ENCODE peak calls at places on chromosome 15, in eight cellular contexts. H is gastrocnemius medialis, D is heart left ventricle, C is IMR-90, A is body of pancreas, O is right lobe of liver, M is HepG2, Q is HCT116. B is an unnamed sample.

GRCh38 chr15:62145015-62145735 is 19.9 kb downstream of the C2CD4B start:
- ATAC-seq in D (no peak), M (no peak), Q (no peak), A (peak), C (no peak), H (no peak), O (no peak), B (no peak)

GRCh38 chr15:79432345-79433311 is 492 bp downstream of the MINAR1 start:
- ATAC-seq in A (peak), M (peak), H (no peak), D (peak), O (no peak), C (peak), Q (no peak), B (no peak)

GRCh38 chr15:66588971-66589370 is 23.2 kb upstream of the LCTL start:
- ATAC-seq in H (no peak), O (no peak), Q (peak), M (no peak), C (no peak), D (no peak), A (no peak), B (no peak)

GRCh38 chr15:79886119-79886518 is 10.7 kb downstream of the MTHFS start:
- ATAC-seq in C (no peak), H (no peak), Q (no peak), A (peak), O (peak), M (peak), D (no peak), B (no peak)

GRCh38 chr15:52427804-52428203 is 100.9 kb downstream of the MYO5A start:
- ATAC-seq in M (no peak), H (peak), C (peak), Q (peak), O (no peak), A (no peak), D (peak), B (no peak)

GRCh38 chr15:81113861-81114261 is 20.2 kb upstream of the CFAP161 start:
- ATAC-seq in Q (no peak), O (no peak), C (peak), D (no peak), H (no peak), M (no peak), A (no peak), B (no peak)

GRCh38 chr15:29438714-29439076 is 169.1 kb upstream of the NSMCE3 start:
- ATAC-seq in H (no peak), O (no peak), D (no peak), Q (no peak), C (no peak), M (no peak), A (peak), B (no peak)

GRCh38 chr15:25783607-25784131 is 79.5 kb downstream of the ATP10A start:
- ATAC-seq in M (no peak), Q (no peak), O (peak), D (no peak), A (no peak), H (no peak), C (no peak), B (no peak)

GRCh38 chr15:81029416-81030367 is 29.0 kb downstream of the TLNRD1 start:
- ATAC-seq in C (peak), Q (no peak), H (no peak), M (no peak), D (peak), O (no peak), A (no peak), B (peak)

GRCh38 chr15:92521624-92522008 is 127.9 kb downstream of the ST8SIA2 start:
- ATAC-seq in O (peak), M (peak), A (peak), H (peak), C (peak), D (peak), Q (peak), B (peak)

GRCh38 chr15:39130556-39131379 is 450.1 kb upstream of the THBS1 start:
- ATAC-seq in O (no peak), M (no peak), C (no peak), A (no peak), H (no peak), Q (no peak), D (no peak), B (no peak)

GRCh38 chr15:85579011-85579701 is 198.8 kb downstream of the AKAP13 start:
- ATAC-seq in M (no peak), A (peak), D (peak), O (peak), H (peak), Q (no peak), C (no peak), B (peak)

GRCh38 chr15:63172376-63173115 is 15.3 kb upstream of the RPS27L start:
- ATAC-seq in M (peak), A (no peak), D (no peak), C (peak), H (peak), Q (no peak), O (no peak), B (no peak)

GRCh38 chr15:62770111-62770660 is 272.4 kb upstream of the TPM1 start:
- ATAC-seq in Q (peak), M (no peak), A (no peak), O (no peak), C (peak), D (no peak), H (no peak), B (no peak)

GRCh38 chr15:38899300-38899699 is 334.7 kb upstream of the RASGRP1 start:
- ATAC-seq in O (no peak), M (no peak), Q (no peak), A (no peak), D (no peak), C (peak), H (no peak), B (no peak)

GRCh38 chr15:46934851-46935250 is 782.5 kb upstream of the SEMA6D start:
- ATAC-seq in D (no peak), A (no peak), H (no peak), C (no peak), O (no peak), Q (no peak), M (no peak), B (no peak)

GRCh38 chr15:53829471-53829870 is 70.0 kb upstream of the WDR72 start:
- ATAC-seq in O (no peak), H (no peak), M (no peak), A (no peak), D (no peak), C (no peak), Q (no peak), B (no peak)

GRCh38 chr15:29888651-29889050 is 66.4 kb upstream of the TJP1 start:
- ATAC-seq in C (peak), O (no peak), H (no peak), A (no peak), M (peak), D (peak), Q (no peak), B (no peak)

GRCh38 chr15:73571346-73571745 is 61.8 kb downstream of the NPTN start:
- ATAC-seq in D (no peak), C (no peak), A (no peak), O (no peak), H (no peak), Q (no peak), M (peak), B (no peak)

GRCh38 chr15:45790325-45790943 is 155.6 kb downstream of the SQOR start:
- ATAC-seq in D (peak), M (peak), A (no peak), H (no peak), C (peak), O (peak), Q (peak), B (no peak)

GRCh38 chr15:68365140-68365745 is 66.7 kb downstream of the ITGA11 start:
- ATAC-seq in Q (no peak), O (peak), H (peak), M (no peak), A (no peak), C (no peak), D (peak), B (peak)

GRCh38 chr15:60407406-60407805 is 9.6 kb upstream of the ANXA2 start:
- ATAC-seq in A (no peak), D (peak), C (peak), M (no peak), H (peak), O (no peak), Q (peak), B (peak)

GRCh38 chr15:38041576-38041975 is 107.1 kb downstream of the TMCO5A start:
- ATAC-seq in Q (no peak), A (no peak), M (no peak), C (peak), H (no peak), O (no peak), D (no peak), B (no peak)

DNA sequence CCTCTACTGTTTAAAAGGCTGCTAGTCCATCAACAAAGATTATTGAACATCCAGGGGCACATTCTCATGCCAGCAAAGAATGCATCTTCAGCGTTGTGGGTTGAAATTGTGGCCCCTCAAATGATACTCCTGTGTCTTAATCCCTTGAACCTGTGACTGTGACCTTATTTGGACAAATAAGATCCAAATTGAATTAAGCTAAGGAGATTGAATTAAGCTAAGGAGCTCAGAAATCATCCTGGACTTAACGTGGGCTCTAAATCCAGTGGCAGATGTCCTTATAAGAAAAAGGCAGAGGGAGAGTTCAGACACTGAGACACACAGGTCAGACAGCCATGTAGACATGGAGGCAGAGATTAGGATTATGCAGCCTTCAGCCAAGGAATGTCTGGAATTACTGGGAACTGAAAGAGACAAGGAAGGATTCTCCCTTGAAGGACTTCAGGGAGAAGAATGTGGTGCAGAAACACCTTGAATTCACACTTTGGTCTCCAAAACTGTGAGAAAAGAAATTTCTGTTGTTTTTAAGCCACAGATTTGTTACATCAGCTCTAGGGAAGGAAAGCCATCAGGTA is 57.3 kb upstream of the SLC24A5 start:
- ATAC-seq in C (no peak), Q (no peak), M (no peak), A (no peak), D (no peak), O (no peak), H (no peak), B (no peak)
- TF ChIP-seq POLR2A in C (no peak), Q (no peak), M (no peak), A (no peak), D (no peak), O (no peak), H (no peak), B (no peak)

DNA sequence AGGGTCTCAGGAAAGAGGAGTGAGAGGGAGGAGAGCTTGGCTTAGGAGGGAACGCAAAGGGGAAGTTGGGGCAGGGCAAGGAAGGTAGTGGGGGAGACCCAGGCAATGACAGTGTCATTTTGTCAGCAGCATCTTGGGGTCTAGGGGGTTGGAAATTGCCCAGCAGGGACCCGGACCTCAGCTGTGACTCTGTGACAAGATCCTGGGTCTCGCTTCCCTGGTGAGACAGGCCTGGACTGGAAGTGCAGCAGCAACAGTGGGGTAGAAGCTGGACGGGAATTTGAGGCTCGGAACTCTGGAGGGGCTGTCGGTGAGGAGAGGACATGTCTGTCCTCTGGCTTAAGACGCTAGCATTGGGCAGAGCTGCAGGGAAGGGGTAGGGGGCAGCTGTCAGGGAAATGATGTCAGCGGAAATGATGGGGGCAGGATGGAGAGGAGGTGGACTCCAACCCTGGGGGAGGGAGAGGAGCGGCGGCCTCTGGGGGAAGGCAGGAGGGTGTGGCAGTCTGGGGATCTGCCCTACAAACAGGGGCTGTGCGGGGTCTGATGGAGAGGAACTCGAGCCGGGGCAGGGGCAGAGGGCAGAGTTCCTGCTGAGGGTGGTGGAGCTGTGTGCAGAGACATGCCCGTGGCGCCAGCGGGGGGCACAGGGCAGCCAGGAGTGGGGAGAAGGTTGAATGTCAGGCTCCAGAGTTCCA is 12.3 kb downstream of the ANPEP start:
- ATAC-seq in D (no peak), C (no peak), H (no peak), M (no peak), A (no peak), Q (no peak), O (no peak), B (no peak)
- TF ChIP-seq POLR2A in D (no peak), C (no peak), H (no peak), M (no peak), A (no peak), Q (no peak), O (no peak), B (no peak)

GRCh38 chr15:70763950-70764730 is 782 bp upstream of the UACA start:
- ATAC-seq in H (no peak), O (no peak), A (no peak), Q (no peak), M (no peak), C (no peak), D (no peak), B (no peak)

GRCh38 chr15:70761931-70762468 is 1.4 kb downstream of the UACA start:
- ATAC-seq in Q (no peak), C (no peak), H (no peak), D (no peak), O (no peak), M (no peak), A (no peak), B (no peak)

GRCh38 chr15:70762469-70763119 is 764 bp downstream of the UACA start:
- ATAC-seq in D (peak), H (peak), O (peak), C (peak), Q (peak), M (peak), A (peak), B (peak)

GRCh38 chr15:70761046-70761445 is 2.3 kb downstream of the UACA start:
- ATAC-seq in M (no peak), O (no peak), Q (no peak), A (no peak), H (no peak), D (no peak), C (no peak), B (no peak)

DNA sequence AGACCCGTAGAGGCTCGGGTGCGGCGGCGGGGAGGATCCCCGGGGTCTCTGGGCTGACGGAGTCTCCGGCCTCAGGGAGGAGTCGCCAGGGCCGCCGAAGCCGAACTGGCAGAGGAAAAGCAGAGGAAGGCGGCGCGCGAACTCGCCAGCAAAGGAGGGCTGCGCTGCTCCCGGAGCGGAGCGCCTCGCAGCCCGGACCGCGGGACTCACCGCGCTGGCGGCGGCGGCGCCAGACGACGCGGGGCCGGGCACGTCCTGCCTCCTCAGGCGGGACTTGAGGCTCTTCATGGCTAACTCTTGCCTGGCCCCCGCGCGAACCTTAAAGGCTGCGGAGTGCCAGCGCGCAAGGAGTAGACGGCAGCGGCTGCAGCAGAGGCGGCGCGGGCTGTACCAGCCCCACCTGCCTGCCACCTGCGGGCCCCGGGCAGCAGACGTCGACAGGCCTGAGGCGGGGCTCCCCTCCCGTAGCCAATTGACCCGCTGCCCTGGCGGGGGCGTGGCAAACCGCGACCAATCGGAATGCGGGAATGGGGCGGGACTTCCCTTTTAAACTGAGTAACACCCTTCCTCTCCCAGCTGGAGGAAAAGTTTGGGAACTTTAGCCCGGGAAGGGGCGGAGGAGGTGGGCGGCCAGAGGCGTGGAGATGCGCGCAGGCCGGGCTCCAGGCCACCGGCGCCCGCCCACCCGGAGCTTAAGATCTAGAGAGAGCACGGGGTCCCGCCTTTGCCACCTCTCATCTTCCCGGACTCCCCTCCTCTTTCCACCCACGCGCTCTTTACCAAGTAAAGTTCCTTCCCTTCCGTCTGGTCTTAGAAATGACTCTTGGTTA is at the start of gene UACA:
- ATAC-seq in C (peak), H (peak), Q (peak), A (peak), M (peak), D (peak), O (peak), B (peak)
- TF ChIP-seq POLR2A in C (peak), H (peak), Q (peak), A (peak), M (peak), D (peak), O (peak), B (peak)

GRCh38 chr15:75027551-75027950 is 4.2 kb downstream of the PPCDC start:
- ATAC-seq in D (no peak), A (no peak), C (no peak), M (no peak), H (no peak), Q (no peak), O (no peak), B (no peak)

GRCh38 chr15:75030023-75030413 is 6.6 kb downstream of the PPCDC start:
- ATAC-seq in D (peak), M (no peak), Q (no peak), C (no peak), H (peak), A (no peak), O (no peak), B (peak)

GRCh38 chr15:75028991-75029377 is 5.6 kb downstream of the PPCDC start:
- ATAC-seq in M (peak), C (peak), D (peak), Q (peak), A (peak), H (peak), O (no peak), B (no peak)

GRCh38 chr15:75030424-75030823 is 7.0 kb downstream of the PPCDC start:
- ATAC-seq in H (no peak), D (no peak), C (no peak), A (no peak), M (no peak), Q (peak), O (no peak), B (no peak)

DNA sequence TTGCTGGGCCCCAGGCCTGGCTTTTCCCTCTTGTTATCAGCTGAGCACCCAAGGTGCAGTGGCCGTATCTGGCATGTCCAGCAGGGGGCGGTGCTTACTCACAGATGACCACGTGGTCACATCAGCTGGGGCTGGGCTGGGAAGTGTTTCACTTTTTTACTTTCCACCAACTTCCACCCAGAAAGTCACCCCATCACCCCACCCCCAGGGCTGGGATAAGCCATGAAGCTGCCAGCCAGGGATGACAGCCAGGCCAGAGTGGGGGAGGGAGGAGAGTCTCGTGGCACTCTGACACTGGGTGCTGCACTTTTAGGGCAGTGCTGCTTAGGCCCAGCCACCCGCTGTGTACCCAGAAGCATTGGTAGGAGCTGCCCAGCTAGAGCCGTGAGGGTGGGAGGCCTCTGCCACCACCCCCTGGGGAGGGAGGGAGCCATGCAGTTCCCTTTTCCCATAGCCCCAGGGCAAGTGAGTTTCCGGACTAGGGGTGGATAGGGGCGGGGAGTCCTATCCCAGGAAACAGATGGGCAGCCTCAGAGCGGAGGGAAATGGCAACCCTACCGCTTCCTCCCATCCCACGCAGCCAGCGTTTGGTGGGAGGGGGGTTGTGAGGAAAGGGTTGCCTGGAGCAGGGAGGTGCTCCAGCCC is 6.1 kb downstream of the PPCDC start:
- ATAC-seq in M (peak), H (peak), C (peak), A (peak), O (peak), D (peak), Q (peak), B (peak)
- TF ChIP-seq POLR2A in M (no peak), H (no peak), C (no peak), A (no peak), O (peak), D (no peak), Q (no peak), B (no peak)

DNA sequence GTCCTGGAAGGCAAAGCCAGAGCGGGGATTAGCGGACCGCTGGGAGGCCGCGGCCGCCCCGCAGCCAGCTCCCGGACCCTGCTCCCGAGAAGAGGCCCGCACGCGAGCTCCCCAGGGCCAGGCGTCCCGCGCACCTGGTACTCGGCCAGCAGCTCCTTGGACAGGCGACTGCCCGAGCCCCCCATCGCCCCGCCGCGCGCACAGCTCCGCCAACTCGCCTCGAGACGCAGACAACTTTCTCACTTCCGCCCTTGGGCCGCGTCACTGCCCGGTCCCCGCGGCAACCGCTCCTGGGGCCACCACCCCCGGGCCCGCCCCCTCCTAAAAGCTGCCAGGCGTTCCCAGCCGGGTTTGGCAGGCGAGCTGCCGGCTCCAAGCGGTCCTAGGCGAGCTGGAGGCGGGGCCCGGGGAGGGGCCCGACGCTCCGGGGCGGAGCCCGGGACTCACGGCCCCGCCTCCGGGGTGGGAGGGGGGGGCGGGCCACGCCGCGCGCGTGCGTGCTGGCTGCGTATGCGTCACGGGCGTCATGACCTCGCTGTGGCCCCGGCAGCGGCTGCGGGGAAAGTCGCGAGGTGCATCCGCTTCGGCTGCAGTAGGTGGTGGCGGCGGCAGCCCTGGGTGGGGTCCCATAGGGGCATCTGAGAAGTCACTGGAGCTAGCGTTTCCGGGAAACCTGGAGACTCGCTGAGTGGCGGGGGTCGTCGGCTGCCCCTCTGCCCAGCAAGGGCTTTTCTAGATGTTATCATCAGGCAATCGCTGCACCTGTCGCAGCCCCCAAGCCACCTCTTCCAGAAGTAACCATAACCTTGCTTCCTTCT is at the start of the genes CIB1 and GDPGP1:
- ATAC-seq in C (peak), M (peak), Q (peak), H (peak), A (peak), O (peak), D (peak), B (peak)
- TF ChIP-seq POLR2A in C (peak), M (peak), Q (peak), H (peak), A (peak), O (peak), D (peak), B (peak)

GRCh38 chr15:70033109-70033508 is 64.6 kb downstream of the TLE3 start:
- ATAC-seq in D (no peak), H (no peak), M (no peak), A (no peak), O (no peak), Q (no peak), C (no peak), B (no peak)
- TF ChIP-seq POLR2A in D (no peak), H (no peak), M (no peak), A (no peak), O (no peak), Q (no peak), C (no peak), B (no peak)

GRCh38 chr15:44735482-44736260 is 657 bp upstream of the TRIM69 start:
- ATAC-seq in C (peak), H (no peak), D (peak), O (peak), Q (no peak), A (no peak), M (no peak), B (peak)
- TF ChIP-seq POLR2A in C (no peak), H (no peak), D (no peak), O (no peak), Q (no peak), A (no peak), M (no peak), B (no peak)

B was measured in gastroesophageal sphincter.